ENCODE peak calls at places on chromosomes 6 and 20, in ten cellular contexts. R is dorsolateral prefrontal cortex, Q is HepG2, P is ascending aorta, V is AG09309, M is mucosa of descending colon, H is AG04450, W is tibial artery, Z is choroid plexus epithelial cell, F is endodermal cell. G is an unnamed sample.

GRCh38 chr6:105794263-105794662 is 291.9 kb upstream of the PRDM1 start:
- DNase-seq in R (no peak), Q (peak), P (peak), V (no peak), M (peak), H (no peak), W (peak), Z (peak), F (peak), G (no peak)

GRCh38 chr6:121614115-121614514 is 178.7 kb downstream of the GJA1 start:
- DNase-seq in R (no peak), Q (no peak), P (peak), V (no peak), M (no peak), H (no peak), W (no peak), Z (peak), F (no peak), G (peak)

GRCh38 chr6:11204987-11205386 is 27.5 kb downstream of the NEDD9 start:
- DNase-seq in R (no peak), Q (no peak), P (peak), V (no peak), M (no peak), H (no peak), W (no peak), Z (no peak), F (no peak), G (no peak)

GRCh38 chr6:12886961-12887775 is 170.6 kb downstream of the PHACTR1 start:
- DNase-seq in R (no peak), Q (no peak), P (no peak), V (no peak), M (no peak), H (no peak), W (no peak), Z (no peak), F (peak), G (peak)

GRCh38 chr6:99588618-99589289 is 17.9 kb upstream of the PRDM13 start:
- DNase-seq in R (peak), Q (peak), P (peak), V (no peak), M (peak), H (peak), W (peak), Z (peak), F (peak), G (peak)

GRCh38 chr20:62359491-62360121 is 7.5 kb downstream of the LAMA5 start:
- DNase-seq in R (no peak), Q (no peak), P (peak), V (no peak), M (peak), H (no peak), W (no peak), Z (peak), F (peak), G (peak)

GRCh38 chr6:28003661-28004060 is 46.6 kb downstream of the OR2B6 start:
- DNase-seq in R (no peak), Q (no peak), P (no peak), V (no peak), M (no peak), H (no peak), W (no peak), Z (no peak), F (no peak), G (no peak)

GRCh38 chr20:5489596-5489995 is 172.8 kb upstream of the PROKR2 start:
- DNase-seq in R (no peak), Q (no peak), P (no peak), V (no peak), M (no peak), H (no peak), W (no peak), Z (no peak), F (no peak), G (no peak)

GRCh38 chr6:152155792-152156191 is 348.3 kb downstream of the ESR1 start:
- DNase-seq in R (no peak), Q (no peak), P (no peak), V (no peak), M (no peak), H (no peak), W (no peak), Z (no peak), F (no peak), G (no peak)

GRCh38 chr6:112018619-112019416 is 35.1 kb upstream of the CCN6 start:
- DNase-seq in R (no peak), Q (peak), P (peak), V (peak), M (no peak), H (no peak), W (peak), Z (no peak), F (peak), G (peak)

GRCh38 chr6:54018722-54019121 is 92.5 kb upstream of the MLIP start:
- DNase-seq in R (no peak), Q (no peak), P (no peak), V (no peak), M (no peak), H (no peak), W (no peak), Z (no peak), F (no peak), G (no peak)

GRCh38 chr20:47620808-47621805 is 119.4 kb downstream of the NCOA3 start:
- DNase-seq in R (no peak), Q (peak), P (no peak), V (peak), M (no peak), H (peak), W (no peak), Z (peak), F (no peak), G (peak)

GRCh38 chr20:40992349-40993113 is 36.1 kb upstream of the TOP1 start:
- DNase-seq in R (no peak), Q (no peak), P (peak), V (no peak), M (no peak), H (no peak), W (no peak), Z (no peak), F (no peak), G (no peak)

GRCh38 chr6:131721161-131721560 is 10.3 kb upstream of the CTAGE9 start:
- DNase-seq in R (no peak), Q (no peak), P (no peak), V (no peak), M (no peak), H (no peak), W (no peak), Z (no peak), F (no peak), G (no peak)

GRCh38 chr6:46138281-46138680 is 8.5 kb downstream of the ENPP4 start:
- DNase-seq in R (no peak), Q (no peak), P (no peak), V (no peak), M (no peak), H (no peak), W (no peak), Z (no peak), F (no peak), G (no peak)

GRCh38 chr6:162181741-162182401 is 545.7 kb downstream of the PRKN start:
- DNase-seq in R (no peak), Q (no peak), P (no peak), V (no peak), M (no peak), H (no peak), W (no peak), Z (peak), F (no peak), G (no peak)

GRCh38 chr6:166830185-166830890 is 126.0 kb downstream of the RNASET2 start:
- DNase-seq in R (no peak), Q (no peak), P (no peak), V (no peak), M (no peak), H (no peak), W (no peak), Z (no peak), F (no peak), G (no peak)

GRCh38 chr6:75723382-75723781 is 25.7 kb upstream of the MYO6 start:
- DNase-seq in R (no peak), Q (no peak), P (no peak), V (no peak), M (no peak), H (no peak), W (no peak), Z (no peak), F (peak), G (no peak)

GRCh38 chr6:42210551-42210950 is 7.1 kb downstream of the MRPS10 start:
- DNase-seq in R (no peak), Q (no peak), P (no peak), V (no peak), M (no peak), H (no peak), W (no peak), Z (no peak), F (no peak), G (no peak)

GRCh38 chr20:16125810-16126209 is 447.4 kb downstream of the KIF16B start:
- DNase-seq in R (no peak), Q (no peak), P (no peak), V (no peak), M (no peak), H (no peak), W (no peak), Z (no peak), F (no peak), G (no peak)

DNA sequence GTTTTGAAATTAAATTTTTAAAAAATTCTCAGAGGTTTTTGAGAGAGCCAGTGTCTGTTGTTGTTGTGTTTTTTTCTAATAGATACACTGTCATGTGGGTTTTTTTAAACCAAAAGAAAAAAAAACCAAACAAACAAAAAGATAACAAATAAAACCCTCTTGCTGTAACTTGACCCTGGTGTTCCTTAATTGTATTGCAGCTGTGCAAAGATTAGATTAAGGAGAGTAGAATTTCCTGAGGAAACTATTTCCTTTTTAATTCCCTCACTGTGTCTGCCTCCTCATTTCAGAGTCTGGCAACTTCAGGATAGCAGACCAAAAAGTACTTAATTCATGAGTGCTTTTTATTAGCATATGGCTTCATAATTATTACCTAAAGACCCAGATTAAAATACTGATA is 281.9 kb downstream of the EPM2A start:
- DNase-seq in R (no peak), Q (no peak), P (no peak), V (no peak), M (no peak), H (no peak), W (no peak), Z (peak), F (no peak), G (peak)
- TF ChIP-seq CTCF in R (no peak), Q (no peak), P (no peak), V (no peak), M (no peak), H (peak), W (no peak), Z (no peak), F (peak), G (no peak)

GRCh38 chr6:108565893-108566292 is 5.2 kb downstream of the FOXO3 start:
- DNase-seq in R (no peak), Q (peak), P (peak), V (peak), M (no peak), H (no peak), W (peak), Z (peak), F (no peak), G (peak)
- H3K4me3 ChIP-seq in R (peak), Q (peak), P (peak), V (no peak), M (no peak), H (peak), W (peak), Z (no peak), F (no peak), G (peak)

DNA sequence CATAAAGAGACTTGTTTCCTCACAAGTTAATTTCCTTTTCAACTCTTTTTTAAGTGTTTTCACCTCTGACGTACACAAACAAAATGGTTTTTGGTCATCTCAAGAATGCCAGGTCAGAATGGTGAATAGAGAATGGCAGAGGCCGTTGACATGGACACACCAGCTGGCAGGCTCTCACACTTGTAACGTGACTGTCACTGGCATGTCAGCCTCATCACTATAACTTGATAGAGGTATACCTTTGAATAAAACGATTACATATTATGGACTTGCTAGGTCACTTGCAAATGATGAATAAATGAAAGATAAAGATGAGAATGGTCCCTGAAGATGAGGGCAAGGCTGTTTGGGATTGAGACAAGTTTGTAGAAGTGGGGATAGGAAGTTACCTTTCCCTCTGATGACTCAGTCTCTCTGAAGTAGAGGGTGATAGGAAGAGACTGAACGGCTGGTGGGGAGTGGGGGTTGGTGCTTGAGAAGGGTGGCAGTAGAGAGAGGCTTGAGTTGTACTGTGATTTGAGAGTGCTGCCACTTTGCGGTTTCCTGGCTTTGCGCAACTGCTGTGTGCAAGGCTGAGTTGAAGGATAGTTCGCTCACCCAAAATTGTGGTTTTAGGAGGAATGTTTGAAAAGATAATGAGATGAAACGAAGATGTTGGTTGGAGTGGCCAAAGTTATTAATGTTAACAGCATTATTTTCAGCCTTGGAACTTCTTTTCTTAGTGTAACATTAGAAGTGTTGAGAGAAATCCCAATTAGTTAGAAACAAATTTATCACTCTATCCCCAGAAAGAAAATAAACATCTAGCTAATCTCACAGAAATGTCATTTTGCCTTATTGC is 30.3 kb downstream of the TBPL1 start:
- DNase-seq in R (no peak), Q (peak), P (no peak), V (no peak), M (no peak), H (no peak), W (no peak), Z (peak), F (peak), G (peak)
- TF ChIP-seq CTCF in R (no peak), Q (no peak), P (no peak), V (no peak), M (no peak), H (no peak), W (no peak), Z (peak), F (peak), G (no peak)

DNA sequence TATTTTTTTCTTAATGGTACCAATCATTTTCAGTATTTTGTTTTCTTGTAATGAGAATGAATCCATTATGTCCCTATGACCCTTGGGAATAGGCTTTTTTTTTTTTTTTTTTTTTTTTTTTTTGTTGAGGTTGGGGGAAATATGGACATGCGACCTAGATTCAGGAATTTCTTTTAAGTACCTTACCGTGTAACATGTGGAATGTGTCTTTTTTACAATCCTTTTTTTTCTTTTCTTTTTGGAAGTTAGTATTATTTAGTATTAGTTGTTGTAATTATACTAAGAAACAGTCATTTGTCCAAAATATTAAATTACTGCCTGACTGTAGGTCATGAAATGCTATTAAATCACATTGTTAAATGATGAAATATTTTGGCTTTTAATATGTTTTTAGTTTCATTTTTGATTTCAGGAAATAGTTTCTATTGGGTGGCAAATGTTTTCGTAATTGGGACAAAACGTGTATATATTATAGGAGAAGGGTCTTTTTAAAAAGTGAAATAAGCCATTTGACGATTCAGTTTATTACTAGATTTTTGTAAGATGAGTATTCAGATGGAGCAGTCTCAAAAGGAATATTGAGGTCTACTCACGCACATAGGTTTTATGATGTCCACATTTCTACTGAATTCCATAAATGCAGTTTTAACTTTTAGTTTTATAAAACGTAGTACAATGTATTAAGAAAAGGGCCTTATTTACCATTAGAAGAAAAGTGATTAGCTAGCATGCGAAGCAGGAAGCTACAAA is 4.9 kb downstream of the ARID1B start:
- DNase-seq in R (no peak), Q (no peak), P (no peak), V (no peak), M (no peak), H (no peak), W (no peak), Z (no peak), F (no peak), G (no peak)
- H3K4me3 ChIP-seq in R (peak), Q (peak), P (peak), V (peak), M (no peak), H (peak), W (peak), Z (peak), F (peak), G (peak)

DNA sequence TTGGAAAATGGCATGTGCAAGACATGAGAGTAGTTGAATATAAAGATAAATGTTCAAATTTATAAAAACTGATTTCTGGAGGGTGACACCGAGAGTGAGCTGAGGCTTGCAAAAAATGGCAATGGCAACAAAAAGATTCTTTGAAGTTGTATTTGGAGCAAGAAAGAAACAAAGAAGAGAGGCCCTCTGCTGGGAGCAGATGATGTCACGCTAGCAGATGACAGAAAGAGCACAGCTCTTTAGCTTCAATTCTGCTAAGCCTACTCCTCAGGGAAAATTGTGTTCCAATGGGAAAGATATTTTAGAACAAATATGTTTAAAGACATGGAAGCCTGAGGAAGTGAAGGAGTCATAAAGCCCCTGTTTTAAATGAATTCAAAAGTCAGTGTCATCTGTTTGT is 125.3 kb upstream of the NOX3 start:
- DNase-seq in R (no peak), Q (no peak), P (no peak), V (no peak), M (no peak), H (no peak), W (no peak), Z (peak), F (no peak), G (no peak)
- TF ChIP-seq CTCF in R (no peak), Q (peak), P (no peak), V (peak), M (no peak), H (peak), W (no peak), Z (peak), F (peak), G (peak)

DNA sequence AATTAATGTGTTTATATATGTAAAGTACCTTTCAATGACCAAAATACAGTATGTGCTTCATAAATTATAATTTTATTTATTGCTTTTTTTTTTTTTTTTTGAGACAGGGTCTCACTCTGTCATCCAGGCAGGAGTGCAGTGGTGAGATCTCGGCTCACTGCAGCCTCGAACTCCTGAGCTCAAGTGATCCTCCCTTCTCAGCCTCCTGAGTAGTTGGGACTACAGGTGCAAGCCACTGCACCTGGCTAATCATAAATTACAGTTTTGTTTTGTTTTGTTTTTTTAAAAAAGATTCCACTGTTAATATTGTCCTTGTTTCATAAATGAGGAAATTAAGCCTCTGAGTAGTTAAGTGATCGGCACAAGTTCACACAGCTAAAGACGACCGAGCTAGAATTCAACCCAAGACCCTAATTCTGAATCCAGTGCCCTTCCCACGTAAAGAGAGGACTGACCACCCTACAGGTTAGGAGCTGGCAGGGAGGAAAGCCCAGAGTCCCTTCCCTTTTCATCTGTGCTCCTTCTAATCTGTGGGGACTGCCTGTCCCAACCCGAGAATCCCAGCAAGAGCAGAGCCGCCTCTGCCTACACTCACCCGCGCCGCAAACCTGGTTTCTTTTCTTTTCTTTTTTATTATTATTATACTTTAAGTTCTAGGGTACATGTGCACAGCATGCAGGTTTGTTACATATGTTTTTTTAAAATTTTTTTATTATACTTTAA is 8.5 kb upstream of the GDF5 start:
- DNase-seq in R (no peak), Q (no peak), P (no peak), V (no peak), M (no peak), H (no peak), W (no peak), Z (no peak), F (peak), G (no peak)
- H3K4me3 ChIP-seq in R (peak), Q (peak), P (peak), V (no peak), M (no peak), H (no peak), W (peak), Z (no peak), F (no peak), G (peak)

GRCh38 chr6:130381459-130382380 is 15.9 kb downstream of the TMEM200A start:
- DNase-seq in R (no peak), Q (no peak), P (no peak), V (no peak), M (no peak), H (no peak), W (no peak), Z (peak), F (no peak), G (no peak)
- TF ChIP-seq CTCF in R (no peak), Q (no peak), P (no peak), V (no peak), M (no peak), H (no peak), W (no peak), Z (peak), F (peak), G (no peak)

GRCh38 chr20:59744756-59745155 is 140.4 kb downstream of the PHACTR3 start:
- DNase-seq in R (no peak), Q (no peak), P (no peak), V (no peak), M (no peak), H (no peak), W (no peak), Z (no peak), F (peak), G (no peak)
- H3K4me3 ChIP-seq in R (no peak), Q (no peak), P (no peak), V (no peak), M (no peak), H (no peak), W (no peak), Z (no peak), F (no peak), G (no peak)

GRCh38 chr20:50380697-50381040 is 129.5 kb upstream of the PTPN1 start:
- DNase-seq in R (no peak), Q (peak), P (no peak), V (no peak), M (no peak), H (no peak), W (no peak), Z (peak), F (no peak), G (peak)
- TF ChIP-seq CTCF in R (no peak), Q (peak), P (peak), V (peak), M (no peak), H (peak), W (peak), Z (peak), F (peak), G (peak)